ENCODE peak calls at places on chromosome 13, in nine cellular contexts. C is stomach, U is thoracic aorta, Z is K562, B is tibial nerve, S is endodermal cell, G is SJSA1, L is mammary epithelial cell, Q is ascending aorta. J is an unnamed sample. For H3K4me1, the result is how much of the 10 kb centered on the place peaks cover.

GRCh38 chr13:90899411-90899810 is 448.1 kb upstream of the MIR17HG start:
- DNase-seq in C (no peak), U (no peak), Z (no peak), B (no peak), S (no peak), G (no peak), L (no peak), Q (no peak), J (no peak)

GRCh38 chr13:63942372-63942771 is 2526.7 kb upstream of the PCDH20 start:
- DNase-seq in C (no peak), U (no peak), Z (no peak), B (no peak), S (no peak), G (no peak), L (no peak), Q (no peak), J (no peak)

GRCh38 chr13:57063007-57063406 is 77.7 kb upstream of the PRR20A start:
- DNase-seq in C (no peak), U (no peak), Z (no peak), B (no peak), S (peak), G (no peak), L (no peak), Q (no peak), J (no peak)

GRCh38 chr13:93244141-93244917 is 17.7 kb downstream of the GPC6 start:
- DNase-seq in C (no peak), U (no peak), Z (no peak), B (no peak), S (peak), G (peak), L (peak), Q (peak), J (no peak)

GRCh38 chr13:90868321-90868920 is 479.1 kb upstream of the MIR17HG start:
- DNase-seq in C (no peak), U (no peak), Z (peak), B (peak), S (no peak), G (peak), L (peak), Q (no peak), J (peak)

GRCh38 chr13:21014666-21015170 is 46.7 kb downstream of the LATS2 start:
- DNase-seq in C (no peak), U (no peak), Z (no peak), B (no peak), S (no peak), G (peak), L (no peak), Q (no peak), J (no peak)

GRCh38 chr13:70107498-70108271 is at the start of gene ATXN8OS:
- DNase-seq in C (no peak), U (no peak), Z (no peak), B (no peak), S (peak), G (no peak), L (peak), Q (no peak), J (peak)

GRCh38 chr13:20410726-20411125 is 114.9 kb downstream of the CRYL1 start:
- DNase-seq in C (no peak), U (no peak), Z (no peak), B (no peak), S (peak), G (no peak), L (no peak), Q (no peak), J (no peak)

GRCh38 chr13:100892981-100893380 is 218.4 kb upstream of the TMTC4 start:
- DNase-seq in C (no peak), U (no peak), Z (no peak), B (no peak), S (no peak), G (no peak), L (no peak), Q (no peak), J (no peak)

GRCh38 chr13:63092461-63092860 is 1676.8 kb upstream of the PCDH20 start:
- DNase-seq in C (no peak), U (no peak), Z (no peak), B (no peak), S (no peak), G (peak), L (no peak), Q (no peak), J (no peak)

GRCh38 chr13:46179576-46180368 is 2.2 kb downstream of the LCP1 start:
- DNase-seq in C (peak), U (peak), Z (peak), B (peak), S (no peak), G (no peak), L (no peak), Q (no peak), J (no peak)

GRCh38 chr13:44566601-44567000 is 9.5 kb downstream of the TSC22D1 start:
- DNase-seq in C (no peak), U (no peak), Z (no peak), B (no peak), S (no peak), G (no peak), L (no peak), Q (no peak), J (no peak)

GRCh38 chr13:22773475-22773874 is 407.3 kb upstream of the SGCG start:
- DNase-seq in C (no peak), U (no peak), Z (no peak), B (no peak), S (no peak), G (no peak), L (no peak), Q (no peak), J (no peak)

GRCh38 chr13:50829896-50830295 is 13.6 kb downstream of the DLEU7 start:
- DNase-seq in C (no peak), U (no peak), Z (no peak), B (no peak), S (no peak), G (no peak), L (peak), Q (no peak), J (peak)

GRCh38 chr13:110912651-110913051 is 2.2 kb downstream of the ANKRD10 start:
- DNase-seq in C (no peak), U (no peak), Z (no peak), B (no peak), S (peak), G (peak), L (no peak), Q (peak), J (no peak)

GRCh38 chr13:19601749-19602725 is 31.4 kb upstream of the MPHOSPH8 start:
- DNase-seq in C (peak), U (no peak), Z (peak), B (no peak), S (peak), G (peak), L (peak), Q (no peak), J (peak)

GRCh38 chr13:74683411-74683810 is 549.2 kb upstream of the KLF12 start:
- DNase-seq in C (no peak), U (no peak), Z (no peak), B (no peak), S (peak), G (no peak), L (peak), Q (no peak), J (no peak)

GRCh38 chr13:41637578-41637977 is 180.2 kb downstream of the RGCC start:
- DNase-seq in C (no peak), U (no peak), Z (no peak), B (no peak), S (no peak), G (no peak), L (no peak), Q (no peak), J (no peak)

GRCh38 chr13:109272595-109273325 is 513.6 kb downstream of the IRS2 start:
- DNase-seq in C (no peak), U (no peak), Z (no peak), B (no peak), S (no peak), G (no peak), L (no peak), Q (no peak), J (no peak)

GRCh38 chr13:61908906-61909305 is 493.3 kb upstream of the PCDH20 start:
- DNase-seq in C (no peak), U (no peak), Z (no peak), B (no peak), S (peak), G (no peak), L (no peak), Q (no peak), J (no peak)

GRCh38 chr13:101673360-101674105 is 221.1 kb downstream of the ITGBL1 start:
- DNase-seq in C (no peak), U (no peak), Z (no peak), B (no peak), S (no peak), G (no peak), L (peak), Q (no peak), J (peak)

GRCh38 chr13:114230117-114230516 is 4.6 kb upstream of the CDC16 start:
- DNase-seq in C (no peak), U (no peak), Z (no peak), B (no peak), S (peak), G (no peak), L (no peak), Q (no peak), J (no peak)

GRCh38 chr13:74774252-74774651 is 640.0 kb upstream of the KLF12 start:
- DNase-seq in C (no peak), U (no peak), Z (no peak), B (no peak), S (no peak), G (no peak), L (peak), Q (no peak), J (peak)

GRCh38 chr13:22200469-22200868 is 529.6 kb downstream of the FGF9 start:
- DNase-seq in C (no peak), U (no peak), Z (no peak), B (no peak), S (no peak), G (no peak), L (no peak), Q (no peak), J (no peak)

GRCh38 chr13:23554000-23554399 is 16.2 kb upstream of the TNFRSF19 start:
- DNase-seq in C (no peak), U (no peak), Z (no peak), B (no peak), S (no peak), G (no peak), L (peak), Q (no peak), J (peak)

GRCh38 chr13:33467556-33467955 is 182.0 kb upstream of the STARD13 start:
- DNase-seq in C (no peak), U (no peak), Z (no peak), B (no peak), S (no peak), G (no peak), L (no peak), Q (no peak), J (no peak)

GRCh38 chr13:100883453-100883852 is 208.9 kb upstream of the TMTC4 start:
- DNase-seq in C (no peak), U (no peak), Z (no peak), B (no peak), S (no peak), G (no peak), L (no peak), Q (no peak), J (no peak)

GRCh38 chr13:36313047-36313969 is 15.7 kb upstream of the CCDC169 start:
- DNase-seq in C (no peak), U (no peak), Z (no peak), B (no peak), S (no peak), G (no peak), L (no peak), Q (no peak), J (no peak)

GRCh38 chr13:69180025-69180424 is 927.6 kb upstream of the ATXN8OS start:
- DNase-seq in C (no peak), U (no peak), Z (no peak), B (no peak), S (no peak), G (no peak), L (no peak), Q (no peak), J (no peak)

GRCh38 chr13:99151516-99151915 is 49.1 kb upstream of the UBAC2 start:
- DNase-seq in C (no peak), U (no peak), Z (peak), B (no peak), S (no peak), G (peak), L (peak), Q (no peak), J (peak)

GRCh38 chr13:90447735-90448103 is 899.8 kb upstream of the MIR17HG start:
- DNase-seq in C (no peak), U (no peak), Z (no peak), B (no peak), S (no peak), G (peak), L (peak), Q (no peak), J (peak)

GRCh38 chr13:72782717-72783116 is 784 bp downstream of the PIBF1 start:
- DNase-seq in C (no peak), U (no peak), Z (no peak), B (no peak), S (no peak), G (peak), L (peak), Q (no peak), J (peak)

GRCh38 chr13:39132286-39132685 is 94.0 kb downstream of the NHLRC3 start:
- DNase-seq in C (no peak), U (no peak), Z (no peak), B (no peak), S (no peak), G (no peak), L (peak), Q (no peak), J (peak)

GRCh38 chr13:67278230-67278629 is 48.1 kb upstream of the PCDH9 start:
- DNase-seq in C (no peak), U (no peak), Z (no peak), B (no peak), S (no peak), G (no peak), L (no peak), Q (no peak), J (no peak)

GRCh38 chr13:75533866-75534265 is 3.8 kb downstream of the COMMD6 start:
- DNase-seq in C (no peak), U (no peak), Z (no peak), B (no peak), S (no peak), G (no peak), L (no peak), Q (no peak), J (no peak)

GRCh38 chr13:33610471-33611015 is 207.4 kb upstream of the RFC3 start:
- DNase-seq in C (no peak), U (no peak), Z (no peak), B (no peak), S (peak), G (peak), L (no peak), Q (peak), J (no peak)

GRCh38 chr13:42041684-42042035 is 6.8 kb upstream of the DGKH start:
- DNase-seq in C (peak), U (peak), Z (peak), B (peak), S (peak), G (peak), L (peak), Q (peak), J (peak)

GRCh38 chr13:109483369-109483768 is 303.0 kb downstream of the IRS2 start:
- DNase-seq in C (no peak), U (no peak), Z (no peak), B (no peak), S (no peak), G (no peak), L (no peak), Q (no peak), J (no peak)

GRCh38 chr13:113406321-113407102 is 42.6 kb upstream of the GRTP1 start:
- DNase-seq in C (no peak), U (no peak), Z (no peak), B (no peak), S (peak), G (no peak), L (no peak), Q (peak), J (no peak)

DNA sequence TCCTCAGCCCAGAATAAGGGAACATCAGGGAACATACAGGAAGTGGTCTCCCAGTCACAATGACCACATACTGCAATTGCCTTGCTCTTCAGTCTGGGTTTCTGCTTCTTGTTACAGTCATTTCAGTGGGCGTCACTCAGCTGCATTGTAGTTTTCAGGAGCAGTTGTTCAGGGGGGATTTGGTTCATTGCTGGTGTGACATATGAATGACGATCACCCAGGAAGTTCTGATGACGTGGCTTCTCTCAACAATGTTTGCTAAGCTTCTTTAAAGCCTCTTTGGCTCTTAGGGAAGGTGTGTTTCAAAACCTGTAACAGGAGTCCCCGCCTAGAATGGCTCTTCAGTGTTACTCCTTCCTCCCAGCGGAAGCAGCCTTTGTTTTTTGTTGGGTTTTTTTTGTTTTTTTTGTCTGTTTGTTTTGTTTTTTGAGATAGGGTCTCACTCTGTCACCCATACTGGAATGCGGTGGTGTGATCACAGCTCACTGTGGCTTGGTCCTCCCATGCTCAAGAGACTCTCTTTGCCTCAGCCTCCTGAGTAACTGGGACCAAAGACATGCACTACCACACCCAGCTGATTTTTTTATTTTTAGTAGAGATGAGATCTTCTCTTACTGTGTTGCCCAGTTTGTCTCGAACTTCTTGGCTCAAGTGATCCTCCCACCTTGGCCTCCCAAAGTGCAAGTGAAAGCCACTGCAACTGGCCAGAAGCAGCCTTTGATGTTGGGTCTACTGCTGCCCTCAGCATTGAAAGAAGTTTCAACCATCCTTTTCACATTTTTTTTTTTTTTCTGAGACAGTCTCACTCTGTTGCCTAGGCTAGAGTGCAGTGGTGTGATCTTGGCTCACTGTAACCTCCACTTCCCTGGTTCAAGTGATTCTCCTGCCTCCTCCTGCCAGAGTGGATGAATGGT is 1.4 kb upstream of the SCEL start:
- DNase-seq in C (no peak), U (no peak), Z (no peak), B (no peak), S (no peak), G (no peak), L (no peak), Q (no peak), J (no peak)
- H3K4me1 ChIP-seq in C (under half), U (under half), Z (under half), B (under half), S (under half), G (under half), L (under half), Q (under half), J (under half)

GRCh38 chr13:112124100-112124499 is 57.2 kb downstream of the SOX1 start:
- DNase-seq in C (no peak), U (no peak), Z (no peak), B (no peak), S (peak), G (no peak), L (no peak), Q (no peak), J (no peak)
- H3K27ac ChIP-seq in C (no peak), U (no peak), Z (no peak), B (no peak), S (no peak), G (no peak), L (no peak), Q (no peak), J (no peak)

DNA sequence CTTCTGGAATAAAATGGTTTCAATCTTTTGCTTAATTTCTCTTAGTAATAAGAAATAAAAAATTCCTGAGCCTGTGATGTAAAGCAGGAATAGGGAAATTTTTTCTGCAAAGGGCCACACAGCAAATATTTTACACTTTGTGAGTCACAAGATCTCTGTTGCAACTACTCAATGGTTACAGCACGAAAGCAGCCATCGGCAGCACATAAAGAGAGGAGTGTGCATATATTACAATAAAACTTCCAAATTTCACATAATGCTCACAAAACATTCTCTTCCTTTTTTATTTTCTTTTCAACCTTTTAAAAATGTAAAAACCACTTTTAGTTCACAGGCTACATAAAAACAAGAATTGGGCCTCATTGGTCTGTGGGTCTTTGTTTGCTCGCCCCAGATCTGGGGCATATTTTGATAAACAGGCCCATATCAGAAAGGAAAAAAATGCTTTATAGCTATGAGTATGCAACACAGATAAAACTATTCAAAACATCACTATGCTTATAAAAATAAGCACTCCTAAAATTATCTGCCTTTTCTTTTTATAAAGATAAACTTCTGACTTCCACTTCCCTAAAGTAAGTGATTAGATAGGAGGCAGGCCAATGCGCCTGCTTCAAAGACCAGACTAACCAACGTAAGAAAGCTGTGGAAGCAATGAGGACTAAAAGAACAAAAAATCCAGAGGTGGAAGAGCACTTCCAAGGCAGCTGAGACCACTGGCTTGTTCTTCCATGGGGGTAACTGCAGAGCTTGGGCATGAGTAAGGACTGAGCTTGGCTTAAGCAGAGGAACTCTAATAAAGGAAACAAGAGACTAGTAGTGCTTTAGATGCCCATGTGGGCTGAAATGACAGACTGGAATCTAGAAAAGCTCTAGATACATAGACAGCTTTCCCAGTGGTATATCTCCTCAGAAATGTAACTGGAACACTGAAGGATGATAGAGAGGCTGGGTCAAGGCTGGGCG is 26.4 kb downstream of the MYCBP2 start:
- DNase-seq in C (no peak), U (no peak), Z (no peak), B (no peak), S (no peak), G (peak), L (peak), Q (no peak), J (no peak)
- H3K4me1 ChIP-seq in C (under half), U (under half), Z (under half), B (under half), S (under half), G (under half), L (under half), Q (under half), J (under half)

GRCh38 chr13:26718872-26719271 is 41.7 kb downstream of the GPR12 start:
- DNase-seq in C (no peak), U (no peak), Z (no peak), B (no peak), S (no peak), G (no peak), L (no peak), Q (no peak), J (no peak)

GRCh38 chr13:26718146-26718545 is 42.4 kb downstream of the GPR12 start:
- DNase-seq in C (no peak), U (no peak), Z (no peak), B (no peak), S (no peak), G (no peak), L (no peak), Q (no peak), J (no peak)

GRCh38 chr13:26721251-26721939 is 39.2 kb downstream of the GPR12 start:
- DNase-seq in C (peak), U (no peak), Z (no peak), B (no peak), S (no peak), G (no peak), L (no peak), Q (peak), J (no peak)

GRCh38 chr13:26719356-26719945 is 41.1 kb downstream of the GPR12 start:
- DNase-seq in C (no peak), U (no peak), Z (peak), B (no peak), S (no peak), G (no peak), L (no peak), Q (no peak), J (no peak)

GRCh38 chr13:26722321-26722720 is 38.3 kb downstream of the GPR12 start:
- DNase-seq in C (no peak), U (no peak), Z (no peak), B (no peak), S (no peak), G (no peak), L (no peak), Q (no peak), J (no peak)
- H3K27ac ChIP-seq in C (no peak), U (no peak), Z (no peak), B (no peak), S (no peak), G (no peak), L (no peak), Q (no peak), J (no peak)

J was measured in foreskin keratinocyte.